ENCODE peak calls at places on chromosome 3, in six cellular contexts. Z, J, X, O, D and K are unnamed samples.

GRCh38 chr3:166685246-166685645 is 694.9 kb downstream of the ZBBX start:
- DNase-seq in Z (no peak), J (no peak), X (no peak), O (no peak), D (no peak), K (no peak)

GRCh38 chr3:171687998-171688397 is 122.3 kb downstream of the PLD1 start:
- DNase-seq in Z (no peak), J (no peak), X (peak), O (no peak), D (no peak), K (no peak)

GRCh38 chr3:31235062-31235704 is 297.5 kb upstream of the STT3B start:
- DNase-seq in Z (no peak), J (no peak), X (no peak), O (no peak), D (no peak), K (no peak)

GRCh38 chr3:4270726-4271125 is 32.4 kb upstream of the SETMAR start:
- DNase-seq in Z (peak), J (no peak), X (no peak), O (no peak), D (peak), K (no peak)

GRCh38 chr3:62109534-62109933 is 263.8 kb downstream of the FEZF2 start:
- DNase-seq in Z (no peak), J (no peak), X (peak), O (no peak), D (no peak), K (no peak)

GRCh38 chr3:29373016-29373690 is 92.3 kb downstream of the RBMS3 start:
- DNase-seq in Z (no peak), J (no peak), X (peak), O (no peak), D (no peak), K (no peak)

GRCh38 chr3:57820479-57820878 is 64.4 kb downstream of the SLMAP start:
- DNase-seq in Z (no peak), J (no peak), X (no peak), O (no peak), D (no peak), K (no peak)

GRCh38 chr3:16319723-16320122 is 54.7 kb downstream of the OXNAD1 start:
- DNase-seq in Z (no peak), J (no peak), X (no peak), O (no peak), D (no peak), K (no peak)

GRCh38 chr3:44020178-44020577 is 221.5 kb upstream of the TOPAZ1 start:
- DNase-seq in Z (no peak), J (no peak), X (no peak), O (no peak), D (no peak), K (no peak)

GRCh38 chr3:44026224-44026865 is 215.3 kb upstream of the TOPAZ1 start:
- DNase-seq in Z (no peak), J (no peak), X (no peak), O (no peak), D (no peak), K (no peak)

GRCh38 chr3:44021646-44022594 is 219.8 kb upstream of the TOPAZ1 start:
- DNase-seq in Z (peak), J (no peak), X (peak), O (no peak), D (peak), K (no peak)

GRCh38 chr3:44019736-44020135 is 221.9 kb upstream of the TOPAZ1 start:
- DNase-seq in Z (no peak), J (no peak), X (peak), O (no peak), D (no peak), K (no peak)

DNA sequence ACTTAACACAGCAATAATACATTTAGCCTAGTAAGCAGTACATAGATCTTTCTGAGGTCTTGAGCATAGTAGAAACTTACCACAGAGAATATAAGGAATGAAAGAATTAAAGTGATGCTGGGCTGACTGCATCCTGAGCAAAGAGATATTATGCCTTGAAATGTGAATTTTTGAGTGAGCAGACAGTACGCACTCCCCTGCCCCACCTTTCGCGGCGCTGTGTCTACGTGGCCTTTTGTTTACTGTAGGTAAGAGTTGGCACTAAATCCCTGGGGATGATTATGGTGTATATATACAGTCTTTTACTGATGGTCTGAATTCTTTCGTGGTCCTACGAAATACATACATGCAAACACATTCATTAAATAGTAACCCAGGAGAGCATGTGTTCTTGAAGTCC is 217.5 kb upstream of the TOPAZ1 start:
- DNase-seq in Z (no peak), J (no peak), X (no peak), O (no peak), D (no peak), K (no peak)
- TF ChIP-seq CTCF in Z (no peak), J (no peak), X (no peak), O (no peak), D (no peak), K (no peak)

GRCh38 chr3:43503067-43503728 is 118.6 kb downstream of the ANO10 start:
- DNase-seq in Z (peak), J (no peak), X (peak), O (no peak), D (peak), K (peak)
- TF ChIP-seq CTCF in Z (no peak), J (peak), X (peak), O (peak), D (no peak), K (peak)

GRCh38 chr3:189186093-189186492 is 14.3 kb downstream of the TPRG1 start:
- DNase-seq in Z (no peak), J (no peak), X (peak), O (no peak), D (no peak), K (no peak)
- TF ChIP-seq CTCF in Z (no peak), J (no peak), X (no peak), O (no peak), D (no peak), K (no peak)

GRCh38 chr3:71754610-71755253 is 1.1 kb downstream of the GPR27 start:
- DNase-seq in Z (no peak), J (no peak), X (no peak), O (peak), D (no peak), K (no peak)

GRCh38 chr3:71753716-71754609 is at the start of gene GPR27:
- DNase-seq in Z (peak), J (no peak), X (peak), O (peak), D (peak), K (peak)

GRCh38 chr3:71751602-71752001 is 2.1 kb upstream of the GPR27 start:
- DNase-seq in Z (no peak), J (no peak), X (no peak), O (no peak), D (no peak), K (no peak)

DNA sequence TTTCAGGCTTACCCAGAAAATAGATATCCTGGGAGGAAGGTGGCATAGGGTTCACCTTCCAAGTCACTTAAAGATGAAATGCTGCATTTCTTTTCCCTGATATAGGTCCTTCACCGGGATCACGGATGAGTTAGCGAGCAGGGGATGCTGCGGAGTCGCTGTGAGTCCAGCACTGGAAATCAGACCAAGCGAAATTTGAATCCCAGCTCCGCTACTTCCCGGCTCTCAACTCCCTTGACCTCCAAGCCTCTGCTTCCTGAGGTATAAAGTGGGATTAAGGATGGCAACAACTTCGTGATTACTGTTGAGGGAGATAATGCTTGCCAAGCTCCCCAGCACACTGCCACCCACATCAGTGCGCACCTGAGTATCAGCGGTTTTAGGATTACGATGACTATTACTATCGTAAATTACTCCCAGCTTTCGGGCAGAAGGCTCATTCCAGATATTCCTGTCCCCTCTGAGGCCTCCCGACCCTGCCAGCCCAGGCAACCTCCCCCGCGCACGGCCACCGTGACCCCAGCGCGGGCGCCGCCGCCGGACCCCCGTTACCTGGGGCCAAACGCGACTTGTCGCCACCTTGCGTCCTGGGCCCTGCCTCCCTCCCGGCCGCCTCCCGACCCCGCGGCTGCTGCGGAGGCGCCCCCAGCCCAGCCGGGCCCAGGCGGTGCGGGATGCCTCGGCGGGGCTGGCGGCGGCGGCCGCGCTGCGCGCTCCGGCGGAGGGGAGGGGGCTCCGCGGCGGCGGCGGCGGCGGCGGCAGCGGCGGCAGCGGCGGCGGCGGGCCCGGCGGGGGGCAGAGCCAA is 542 bp upstream of the GPR27 start:
- DNase-seq in Z (no peak), J (no peak), X (no peak), O (no peak), D (no peak), K (no peak)
- TF ChIP-seq CTCF in Z (no peak), J (no peak), X (no peak), O (no peak), D (no peak), K (no peak)

DNA sequence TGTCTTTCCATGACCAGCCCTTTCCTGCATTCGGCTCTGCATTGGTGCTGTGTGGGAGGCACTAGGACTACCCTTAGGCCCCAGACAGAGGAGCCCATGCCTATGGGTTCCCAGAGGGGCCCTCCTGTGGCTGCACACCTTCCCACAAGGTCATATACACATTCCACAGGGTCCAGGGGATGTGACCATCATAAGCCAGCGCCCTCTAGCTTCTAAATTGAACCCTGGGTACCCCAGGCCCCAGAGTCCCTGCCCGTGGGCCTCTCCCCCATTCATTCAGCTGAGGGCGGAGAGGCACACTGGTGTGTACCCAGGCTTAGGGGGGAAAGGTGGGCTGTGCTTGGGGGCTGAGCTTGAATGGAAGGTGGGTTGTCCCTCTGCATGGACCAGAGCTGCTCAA is 10.2 kb upstream of the SLC6A6 start:
- DNase-seq in Z (no peak), J (no peak), X (no peak), O (no peak), D (no peak), K (no peak)
- TF ChIP-seq CTCF in Z (no peak), J (no peak), X (no peak), O (no peak), D (no peak), K (peak)